ENCODE peak calls at places on chromosomes 13 and 19, in four cellular contexts. J is CD8-positive, alpha-beta T cell; L is DMS 273 treated with DMSO at 0.1 percent for 48 hours; C is NCI-H1930. H is an unnamed sample.

GRCh38 chr13:32639502-32640105 is 53.4 kb downstream of the PDS5B start:
- DNase-seq in J (peak; percentile 58), L (peak; percentile 1), C (no peak), H (peak; percentile 48)

GRCh38 chr19:29375429-29376093 is 150.2 kb upstream of the VSTM2B start:
- DNase-seq in J (no peak), L (no peak), C (no peak), H (no peak)

GRCh38 chr13:110262494-110262893 is 44.5 kb downstream of the COL4A1 start:
- DNase-seq in J (no peak), L (no peak), C (no peak), H (no peak)

GRCh38 chr13:40484101-40484800 is 182.2 kb downstream of the FOXO1 start:
- DNase-seq in J (no peak), L (no peak), C (no peak), H (no peak)

GRCh38 chr19:7988307-7988706 is 17.1 kb downstream of the ELAVL1 start:
- DNase-seq in J (no peak), L (no peak), C (no peak), H (no peak)

GRCh38 chr13:77810891-77811290 is 107.7 kb downstream of the EDNRB start:
- DNase-seq in J (no peak), L (no peak), C (no peak), H (no peak)

GRCh38 chr19:30450101-30450500 is 77.9 kb downstream of the ZNF536 start:
- DNase-seq in J (no peak), L (peak; percentile 17), C (peak; percentile 48), H (no peak)

GRCh38 chr13:35953537-35954206 is 177.5 kb downstream of the DCLK1 start:
- DNase-seq in J (no peak), L (peak; percentile 88), C (peak; percentile 81), H (no peak)

GRCh38 chr13:23510979-23511735 is 59.1 kb upstream of the TNFRSF19 start:
- DNase-seq in J (no peak), L (peak; percentile 16), C (no peak), H (no peak)

GRCh38 chr19:15519433-15519976 is 11.2 kb downstream of the CYP4F22 start:
- DNase-seq in J (no peak), L (no peak), C (no peak), H (no peak)

GRCh38 chr19:1133471-1133929 is 29.7 kb downstream of the GPX4 start:
- DNase-seq in J (peak; percentile 65), L (no peak), C (no peak), H (peak; percentile 84)

GRCh38 chr13:108276060-108276459 is 6.5 kb downstream of the TNFSF13B start:
- DNase-seq in J (no peak), L (no peak), C (no peak), H (no peak)

GRCh38 chr19:4108767-4109625 is 14.9 kb downstream of the MAP2K2 start:
- DNase-seq in J (peak; percentile 82), L (no peak), C (no peak), H (peak; percentile 79)

GRCh38 chr13:72953391-72953960 is 105.3 kb upstream of the KLF5 start:
- DNase-seq in J (no peak), L (no peak), C (no peak), H (no peak)

GRCh38 chr13:23707674-23708073 is 137.5 kb downstream of the TNFRSF19 start:
- DNase-seq in J (no peak), L (no peak), C (no peak), H (no peak)

GRCh38 chr13:23558675-23559536 is 11.3 kb upstream of the TNFRSF19 start:
- DNase-seq in J (no peak), L (no peak), C (no peak), H (no peak)

GRCh38 chr13:105272660-105273631 is 1262.5 kb downstream of the EFNB2 start:
- DNase-seq in J (no peak), L (no peak), C (no peak), H (no peak)

GRCh38 chr19:33734913-33735312 is 61.8 kb upstream of the KCTD15 start:
- DNase-seq in J (no peak), L (no peak), C (no peak), H (no peak)